ENCODE peak calls at places on chromosomes 7 and 10, in seven cellular contexts. I is HepG2, R is GM12878, W is GM12891, X is K562, F is SK-N-SH, D is H1. T is an unnamed sample.

GRCh38 chr10:33660329-33660728 is 325.9 kb upstream of the NRP1 start:
- DNase-seq in I (no peak), W (no peak), D (no peak), R (no peak), X (no peak), F (no peak), T (no peak)

GRCh38 chr10:35946556-35946955 is 304.5 kb upstream of the FZD8 start:
- DNase-seq in X (no peak), W (no peak), D (no peak), I (no peak), F (no peak), R (no peak), T (no peak)

GRCh38 chr7:130070900-130071622 is 727 bp downstream of the KLHDC10 start:
- DNase-seq in W (no peak), X (peak; percentile 54), R (no peak), D (no peak), I (no peak), F (no peak), T (no peak)

GRCh38 chr7:43905954-43906326 is 456 bp downstream of the URGCP start:
- DNase-seq in R (no peak), X (peak; percentile 45), F (peak; percentile 89), I (peak; percentile 14), D (no peak), W (peak; percentile 47), T (peak; percentile 57)

GRCh38 chr10:116621934-116622655 is 1.3 kb downstream of the PNLIPRP2 start:
- DNase-seq in W (no peak), D (no peak), X (no peak), F (no peak), I (no peak), R (no peak), T (no peak)

GRCh38 chr10:112510384-112510783 is 63.4 kb downstream of the VTI1A start:
- DNase-seq in I (no peak), D (no peak), R (no peak), X (no peak), F (no peak), W (no peak), T (no peak)

GRCh38 chr7:35374858-35375257 is 121.0 kb upstream of the TBX20 start:
- DNase-seq in F (no peak), R (no peak), W (no peak), X (no peak), D (no peak), I (no peak), T (no peak)

GRCh38 chr7:100642534-100642907 is 1.2 kb upstream of the TFR2 start:
- DNase-seq in D (peak; percentile 31), W (peak; percentile 80), F (peak; percentile 75), X (peak; percentile 92), I (peak; percentile 38), R (no peak), T (peak; percentile 86)

GRCh38 chr10:116752969-116753665 is 10.8 kb upstream of the HSPA12A start:
- DNase-seq in D (no peak), W (no peak), I (no peak), X (no peak), R (no peak), F (no peak), T (no peak)

GRCh38 chr10:58385784-58386112 is 538 bp downstream of the TFAM start:
- DNase-seq in W (no peak), X (peak; percentile 74), I (peak; percentile 2), R (no peak), F (peak; percentile 53), D (peak; percentile 2), T (no peak)

GRCh38 chr10:72673280-72673679 is 18.7 kb upstream of the MCU start:
- DNase-seq in R (no peak), X (no peak), F (no peak), I (no peak), W (no peak), D (no peak), T (no peak)

GRCh38 chr7:84879936-84880325 is 306.9 kb downstream of the SEMA3D start:
- DNase-seq in D (no peak), R (no peak), F (no peak), I (no peak), W (no peak), X (no peak), T (no peak)

GRCh38 chr7:235576-236395 is 43.4 kb downstream of the FAM20C start:
- DNase-seq in W (no peak), F (no peak), D (no peak), X (no peak), R (no peak), I (no peak), T (no peak)

GRCh38 chr10:60139798-60140566 is 233.6 kb upstream of the CCDC6 start:
- DNase-seq in X (no peak), D (no peak), I (no peak), F (no peak), R (no peak), W (no peak), T (no peak)

GRCh38 chr7:98872328-98872924 is 2.6 kb upstream of the TMEM130 start:
- DNase-seq in W (no peak), X (peak; percentile 64), R (no peak), F (peak; percentile 78), I (peak; percentile 57), D (no peak), T (no peak)

GRCh38 chr7:148916186-148916585 is 32.1 kb upstream of the EZH2 start:
- DNase-seq in X (no peak), W (no peak), D (no peak), F (no peak), R (no peak), I (no peak), T (no peak)

GRCh38 chr10:1492641-1493040 is 244.7 kb downstream of the ADARB2 start:
- DNase-seq in W (no peak), F (no peak), R (no peak), X (no peak), I (no peak), D (no peak), T (no peak)

GRCh38 chr10:1487288-1487687 is 250.0 kb downstream of the ADARB2 start:
- DNase-seq in D (no peak), R (no peak), W (no peak), X (no peak), I (no peak), F (no peak), T (no peak)

GRCh38 chr10:1486841-1487240 is 250.5 kb downstream of the ADARB2 start:
- DNase-seq in W (no peak), F (no peak), X (no peak), D (no peak), I (no peak), R (no peak), T (no peak)

GRCh38 chr10:1489801-1490200 is 247.5 kb downstream of the ADARB2 start:
- DNase-seq in D (no peak), F (no peak), X (no peak), R (no peak), W (no peak), I (no peak), T (no peak)

DNA sequence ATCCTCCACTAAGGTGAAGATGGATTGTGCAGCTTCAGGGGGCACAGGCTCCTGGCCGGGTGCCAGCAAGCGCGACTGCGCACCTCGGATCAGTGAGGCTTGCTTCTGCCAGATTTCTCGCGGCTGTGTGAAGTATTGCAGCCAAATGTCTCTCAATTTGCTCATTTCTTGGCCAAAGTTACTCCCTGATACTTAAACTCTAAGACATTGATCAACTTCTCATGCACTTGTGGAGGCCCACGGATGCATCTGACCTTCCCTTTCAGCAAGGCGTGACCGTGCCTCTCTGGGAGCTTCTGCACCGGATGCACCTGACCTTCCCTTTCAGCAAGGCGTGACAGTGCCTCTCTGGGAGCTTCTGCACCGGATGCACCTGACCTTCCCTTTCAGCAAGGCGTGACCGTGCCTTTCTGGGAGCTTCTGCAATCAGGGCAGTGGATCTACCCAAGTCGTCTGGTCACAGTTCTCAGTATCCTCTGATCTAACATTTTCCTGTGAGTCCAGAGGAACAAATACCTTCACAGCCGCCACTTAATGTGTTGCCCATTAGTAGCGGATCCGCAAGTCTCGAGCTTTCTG is 248.3 kb downstream of the ADARB2 start:
- DNase-seq in X (no peak), F (no peak), I (no peak), D (no peak), R (peak; percentile 65), W (peak; percentile 44), T (peak; percentile 41)
- TF ChIP-seq TAF1 in X (no peak), F (no peak), I (no peak), D (no peak), R (peak; percentile 14), W (no peak), T (no peak)

GRCh38 chr10:52030975-52031374 is 283.1 kb upstream of the DKK1 start:
- DNase-seq in D (no peak), R (no peak), I (no peak), W (no peak), X (no peak), F (no peak), T (no peak)

GRCh38 chr10:52028518-52028858 is 285.6 kb upstream of the DKK1 start:
- DNase-seq in X (no peak), D (no peak), I (no peak), F (no peak), W (no peak), R (no peak), T (no peak)

GRCh38 chr10:52029628-52030027 is 284.5 kb upstream of the DKK1 start:
- DNase-seq in W (no peak), R (no peak), F (no peak), I (no peak), D (no peak), X (no peak), T (no peak)

GRCh38 chr10:52031771-52032170 is 282.3 kb upstream of the DKK1 start:
- DNase-seq in R (no peak), D (no peak), X (no peak), F (no peak), I (no peak), W (no peak), T (no peak)

GRCh38 chr10:52030051-52030867 is 283.8 kb upstream of the DKK1 start:
- DNase-seq in F (no peak), W (no peak), X (no peak), I (no peak), D (no peak), R (no peak), T (no peak)
- TF ChIP-seq TAF1 in F (no peak), W (no peak), X (no peak), I (no peak), D (no peak), R (no peak), T (no peak)

DNA sequence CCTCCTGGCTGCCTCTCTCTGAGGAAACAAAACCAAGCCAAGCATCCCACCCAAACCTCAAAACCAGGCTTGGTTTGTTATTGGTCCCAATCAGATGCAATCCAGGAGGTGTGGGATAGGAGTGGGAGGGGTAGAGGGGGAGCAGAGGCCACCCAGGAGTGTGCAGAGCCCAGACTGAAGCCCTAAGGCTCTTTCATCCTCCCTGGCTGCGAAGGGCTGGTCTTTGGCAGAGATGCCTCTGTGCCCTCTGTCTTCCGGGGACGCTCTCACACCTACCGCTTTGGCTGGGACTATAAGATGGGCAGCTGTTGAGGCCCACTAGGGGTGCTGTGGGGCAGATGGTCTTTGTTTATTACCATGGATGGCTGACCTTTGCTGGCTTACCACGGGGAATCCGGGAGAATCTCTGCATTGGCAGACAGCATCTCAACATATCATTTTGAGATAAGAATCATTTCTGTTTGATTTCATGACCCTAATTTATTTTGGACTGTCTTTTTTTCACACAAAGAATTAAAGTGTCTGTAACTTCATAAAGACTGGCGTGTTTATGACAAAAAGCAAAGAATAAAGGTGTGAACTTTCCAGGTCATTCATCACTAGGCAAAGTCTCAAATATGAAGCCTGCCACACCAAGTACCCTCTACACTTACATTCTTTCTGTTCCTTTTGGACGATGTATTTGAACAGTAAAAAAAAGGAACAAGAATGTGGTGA is 6.5 kb upstream of the DENND2A start:
- DNase-seq in I (peak; percentile 49), F (peak; percentile 90), X (peak; percentile 65), R (no peak), W (no peak), D (no peak), T (peak; percentile 47)
- TF ChIP-seq TAF1 in I (no peak), F (no peak), X (no peak), R (no peak), W (no peak), D (no peak), T (no peak)

GRCh38 chr10:126156012-126156411 is 232.3 kb downstream of the ADAM12 start:
- DNase-seq in D (no peak), W (no peak), R (no peak), I (no peak), F (no peak), X (no peak), T (no peak)
- TF ChIP-seq TAF1 in D (no peak), W (no peak), R (no peak), I (no peak), F (no peak), X (no peak), T (no peak)